ENCODE peak calls at places on chromosomes 16 and 17, in nine cellular contexts. T is HAP-1, G is ovary, U is pulmonary artery endothelial cell, Q is mucosa of descending colon, F is H9, X is NCI-H2029 treated with DMSO at 0.1 percent for 48 hours, C is DMS53, B is ACHN. I is an unnamed sample.

GRCh38 chr16:71855937-71856662 is 10.3 kb downstream of the ATXN1L start:
- DNase-seq in T (no peak), X (no peak), F (no peak), B (no peak), G (no peak), U (no peak), Q (no peak), C (no peak), I (no peak)

GRCh38 chr16:14559809-14560227 is 70.2 kb downstream of the PARN start:
- DNase-seq in G (no peak), B (no peak), U (no peak), X (peak), Q (peak), C (peak), F (no peak), T (no peak), I (peak)

GRCh38 chr17:40058151-40058784 is 4.1 kb upstream of the MED24 start:
- DNase-seq in F (no peak), T (no peak), G (no peak), B (peak), X (no peak), U (no peak), C (no peak), Q (no peak), I (no peak)

GRCh38 chr17:50169121-50169764 is 3.4 kb downstream of the SGCA start:
- DNase-seq in F (peak), Q (no peak), G (no peak), B (peak), C (peak), U (no peak), X (no peak), T (peak), I (no peak)

GRCh38 chr16:68242085-68242484 is 3.1 kb upstream of the PLA2G15 start:
- DNase-seq in G (no peak), Q (no peak), U (no peak), X (no peak), C (no peak), T (peak), B (no peak), F (no peak), I (no peak)

GRCh38 chr17:79948918-79949645 is 86.6 kb downstream of the TBC1D16 start:
- DNase-seq in Q (peak), F (no peak), G (peak), T (peak), C (no peak), X (no peak), U (no peak), B (no peak), I (no peak)

GRCh38 chr17:77373298-77374169 is 232.8 kb downstream of the SEC14L1 start:
- DNase-seq in C (peak), B (no peak), Q (peak), F (peak), X (no peak), U (no peak), T (no peak), G (peak), I (no peak)

GRCh38 chr17:2062571-2063183 is 7.8 kb downstream of the HIC1 start:
- DNase-seq in F (peak), G (peak), X (no peak), Q (no peak), B (peak), T (no peak), U (no peak), C (no peak), I (no peak)

GRCh38 chr17:55264273-55264639 is 504 bp upstream of the HLF start:
- DNase-seq in F (no peak), T (no peak), U (no peak), Q (peak), C (peak), X (no peak), B (no peak), G (no peak), I (no peak)

GRCh38 chr17:13352747-13353415 is 248.8 kb downstream of the HS3ST3A1 start:
- DNase-seq in Q (no peak), G (no peak), T (no peak), C (no peak), X (no peak), U (no peak), B (no peak), F (no peak), I (no peak)

GRCh38 chr17:1035546-1036170 is 38.7 kb downstream of the TIMM22 start:
- DNase-seq in Q (no peak), F (no peak), C (no peak), U (no peak), X (no peak), T (no peak), G (no peak), B (no peak), I (no peak)

GRCh38 chr17:56486732-56487131 is 106.8 kb upstream of the NOG start:
- DNase-seq in C (no peak), Q (no peak), U (no peak), T (no peak), X (no peak), B (no peak), F (no peak), G (no peak), I (no peak)

GRCh38 chr17:51152766-51153209 is 571 bp upstream of the NME1 start:
- DNase-seq in B (peak), G (peak), X (no peak), Q (no peak), T (no peak), C (peak), U (no peak), F (no peak), I (no peak)

GRCh38 chr16:11249233-11250061 is 6.6 kb downstream of the SOCS1 start:
- DNase-seq in F (no peak), G (no peak), T (no peak), X (no peak), C (no peak), U (no peak), B (no peak), Q (no peak), I (no peak)

GRCh38 chr17:63694974-63695773 is 4.8 kb downstream of the LIMD2 start:
- DNase-seq in B (no peak), G (no peak), F (no peak), C (no peak), U (no peak), Q (no peak), T (no peak), X (no peak), I (no peak)

I was measured in prostate gland.